ENCODE peak calls at places on chromosome 6, in nine cellular contexts. M is psoas muscle, J is pancreas, N is mammary epithelial cell, I is cardiac muscle cell, C is colonic mucosa, F is GM23248, T is neural progenitor cell, V is RWPE2. H is an unnamed sample.

GRCh38 chr6:30885481-30885998 is 1.2 kb downstream of the DDR1 start:
- DNase-seq in M (no peak), F (peak; percentile 60), V (no peak), N (peak; percentile 82), J (peak; percentile 56), C (peak; percentile 83), I (no peak), T (peak; percentile 26), H (no peak)

GRCh38 chr6:33854572-33855030 is 50.8 kb upstream of the MLN start:
- DNase-seq in N (no peak), I (no peak), F (peak; percentile 42), J (peak; percentile 13), V (no peak), C (no peak), M (no peak), T (no peak), H (no peak)

GRCh38 chr6:134539865-134540323 is 222.0 kb upstream of the SGK1 start:
- DNase-seq in M (no peak), V (no peak), C (no peak), I (peak; percentile 77), F (no peak), T (no peak), N (peak; percentile 92), J (no peak), H (no peak)

GRCh38 chr6:136533487-136533886 is 16.7 kb downstream of the MAP7 start:
- DNase-seq in F (no peak), M (no peak), J (no peak), N (no peak), V (no peak), C (no peak), T (no peak), I (no peak), H (no peak)

GRCh38 chr6:33954453-33954852 is 150.7 kb upstream of the MLN start:
- DNase-seq in I (no peak), N (no peak), C (no peak), V (no peak), J (no peak), F (no peak), M (no peak), T (no peak), H (no peak)

GRCh38 chr6:7045746-7046145 is 62.0 kb upstream of the RREB1 start:
- DNase-seq in C (no peak), M (no peak), T (no peak), V (no peak), J (no peak), N (no peak), F (no peak), I (no peak), H (no peak)

GRCh38 chr6:99467509-99468106 is 42.5 kb upstream of the PNISR start:
- DNase-seq in I (peak; percentile 37), N (no peak), F (peak; percentile 65), J (no peak), M (no peak), C (no peak), T (peak; percentile 34), V (no peak), H (no peak)

GRCh38 chr6:41561931-41562632 is 15.9 kb downstream of the FOXP4 start:
- DNase-seq in T (no peak), C (no peak), I (no peak), F (no peak), M (no peak), V (no peak), J (no peak), N (no peak), H (no peak)

GRCh38 chr6:34580707-34581560 is 24.8 kb upstream of the SPDEF start:
- DNase-seq in I (peak; percentile 78), J (no peak), N (no peak), C (no peak), M (no peak), V (no peak), F (no peak), T (no peak), H (no peak)

DNA sequence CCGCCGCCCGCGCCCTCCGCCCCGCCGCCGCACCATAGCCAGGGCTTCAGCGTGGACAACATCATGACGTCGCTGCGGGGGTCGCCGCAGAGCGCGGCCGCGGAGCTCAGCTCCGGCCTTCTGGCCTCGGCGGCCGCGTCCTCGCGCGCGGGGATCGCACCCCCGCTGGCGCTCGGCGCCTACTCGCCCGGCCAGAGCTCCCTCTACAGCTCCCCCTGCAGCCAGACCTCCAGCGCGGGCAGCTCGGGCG is 1.5 kb downstream of the FOXC1 start:
- DNase-seq in F (peak; percentile 72), J (no peak), V (no peak), M (no peak), T (peak; percentile 76), I (peak; percentile 62), C (no peak), N (peak; percentile 13), H (no peak)
- H3K4me1 ChIP-seq in F (peaks cover 6% of the 10 kb centered on the region), J (no peaks in the 10 kb centered on the region), V (peaks cover 8% of the 10 kb centered on the region), M (peaks cover 19% of the 10 kb centered on the region), T (peaks cover 21% of the 10 kb centered on the region), I (peaks cover 16% of the 10 kb centered on the region), C (peaks cover 18% of the 10 kb centered on the region), N (peaks cover 14% of the 10 kb centered on the region), H (peaks cover 8% of the 10 kb centered on the region)

GRCh38 chr6:36469946-36470345 is 27.1 kb downstream of the KCTD20 start:
- DNase-seq in N (no peak), T (no peak), J (no peak), F (no peak), C (no peak), V (no peak), M (no peak), I (no peak), H (no peak)

GRCh38 chr6:36463686-36464085 is 20.9 kb downstream of the KCTD20 start:
- DNase-seq in T (no peak), V (no peak), F (peak; percentile 53), N (no peak), J (no peak), C (no peak), I (peak; percentile 23), M (no peak), H (no peak)

GRCh38 chr6:36464233-36464632 is 21.4 kb downstream of the KCTD20 start:
- DNase-seq in V (no peak), N (no peak), C (no peak), F (no peak), I (no peak), T (no peak), J (no peak), M (no peak), H (no peak)

GRCh38 chr6:36467625-36468024 is 24.8 kb downstream of the KCTD20 start:
- DNase-seq in M (no peak), C (no peak), F (no peak), V (no peak), N (no peak), I (no peak), T (no peak), J (no peak), H (no peak)

GRCh38 chr6:36469148-36469661 is 26.4 kb downstream of the KCTD20 start:
- DNase-seq in M (no peak), T (no peak), N (no peak), F (no peak), C (no peak), I (no peak), V (no peak), J (no peak), H (no peak)
- H3K36me3 ChIP-seq in M (peaks cover 6% of the 10 kb centered on the region), T (peaks cover 3% of the 10 kb centered on the region), N (peaks cover 8% of the 10 kb centered on the region), F (peaks cover 23% of the 10 kb centered on the region), C (no peaks in the 10 kb centered on the region), I (peaks cover 6% of the 10 kb centered on the region), V (peaks cover 41% of the 10 kb centered on the region), J (no peaks in the 10 kb centered on the region), H (no peaks in the 10 kb centered on the region)

GRCh38 chr6:159691963-159692287 is 1.1 kb downstream of the SOD2 start:
- DNase-seq in I (no peak), V (no peak), M (no peak), N (no peak), F (peak; percentile 3), C (no peak), T (no peak), J (no peak), H (no peak)

GRCh38 chr6:159693894-159694545 is 979 bp upstream of the SOD2 start:
- DNase-seq in V (peak; percentile 73), M (no peak), I (peak; percentile 41), C (peak; percentile 78), N (no peak), J (peak; percentile 62), T (no peak), F (peak; percentile 31), H (no peak)

GRCh38 chr6:159693128-159693893 is at the start of gene SOD2:
- DNase-seq in I (peak; percentile 91), T (peak; percentile 93), F (peak; percentile 86), C (peak; percentile 87), J (peak; percentile 92), V (peak; percentile 79), M (peak; percentile 94), N (peak; percentile 81), H (peak; percentile 36)

GRCh38 chr6:159691133-159691962 is 1.7 kb downstream of the SOD2 start:
- DNase-seq in V (no peak), C (peak; percentile 57), I (peak; percentile 95), T (peak; percentile 14), M (no peak), F (peak; percentile 86), N (peak; percentile 87), J (peak; percentile 35), H (no peak)

GRCh38 chr6:159692303-159693127 is 526 bp downstream of the SOD2 start:
- DNase-seq in V (peak; percentile 72), M (peak; percentile 66), J (peak; percentile 52), I (peak; percentile 53), N (peak; percentile 61), C (peak; percentile 66), F (peak; percentile 84), T (peak; percentile 71), H (no peak)
- H3K4me1 ChIP-seq in V (peaks cover 11% of the 10 kb centered on the region), M (peaks cover 53% of the 10 kb centered on the region), J (peaks cover 9% of the 10 kb centered on the region), I (peaks cover 29% of the 10 kb centered on the region), N (peaks cover 25% of the 10 kb centered on the region), C (no peaks in the 10 kb centered on the region), F (peaks cover 23% of the 10 kb centered on the region), T (peaks cover 9% of the 10 kb centered on the region), H (peaks cover 33% of the 10 kb centered on the region)

GRCh38 chr6:157942351-157942750 is 39.3 kb upstream of the SYNJ2 start:
- DNase-seq in T (no peak), I (no peak), J (no peak), C (no peak), M (no peak), F (no peak), N (no peak), V (no peak), H (no peak)

GRCh38 chr6:157944983-157945931 is 36.4 kb upstream of the SYNJ2 start:
- DNase-seq in I (no peak), V (no peak), M (no peak), N (no peak), T (no peak), J (no peak), C (no peak), F (no peak), H (no peak)

GRCh38 chr6:157943964-157944283 is 37.7 kb upstream of the SYNJ2 start:
- DNase-seq in M (no peak), N (no peak), J (no peak), T (no peak), C (no peak), I (no peak), F (no peak), V (no peak), H (no peak)

GRCh38 chr6:157941101-157941863 is 40.4 kb upstream of the SYNJ2 start:
- DNase-seq in I (no peak), M (no peak), T (no peak), J (no peak), N (no peak), C (no peak), V (no peak), F (no peak), H (no peak)

GRCh38 chr6:157943249-157943963 is 38.3 kb upstream of the SYNJ2 start:
- DNase-seq in F (no peak), N (no peak), V (no peak), J (no peak), C (no peak), M (no peak), T (no peak), I (no peak), H (no peak)
- H3K36me3 ChIP-seq in F (peaks cover 74% of the 10 kb centered on the region), N (peaks cover 20% of the 10 kb centered on the region), V (peaks cover 54% of the 10 kb centered on the region), J (peaks cover 8% of the 10 kb centered on the region), C (no peaks in the 10 kb centered on the region), M (peaks cover 4% of the 10 kb centered on the region), T (peaks cover 6% of the 10 kb centered on the region), I (peaks cover 31% of the 10 kb centered on the region), H (peaks cover 43% of the 10 kb centered on the region)

H was measured in thoracic aorta.